ENCODE peak calls at places on chromosome 16, in six cellular contexts. J, A, Y, R, G and X are unnamed samples.

GRCh38 chr16:88451586-88452484 is 1.2 kb upstream of the ZFPM1 start:
- DNase-seq in J (no peak), A (no peak), Y (no peak), R (no peak), G (no peak), X (no peak)

GRCh38 chr16:70746708-70747424 is 54.1 kb downstream of the VAC14 start:
- DNase-seq in J (no peak), A (peak; percentile 15), Y (peak; percentile 76), R (peak; percentile 84), G (peak; percentile 96), X (no peak)

GRCh38 chr16:68972008-68972407 is 128.7 kb downstream of the TANGO6 start:
- DNase-seq in J (no peak), A (peak; percentile 10), Y (no peak), R (no peak), G (no peak), X (no peak)

GRCh38 chr16:55668337-55669281 is 12.8 kb downstream of the SLC6A2 start:
- DNase-seq in J (no peak), A (no peak), Y (peak; percentile 64), R (no peak), G (peak; percentile 26), X (peak; percentile 35)

GRCh38 chr16:31470615-31471014 is 1.3 kb upstream of the TGFB1I1 start:
- DNase-seq in J (no peak), A (no peak), Y (no peak), R (no peak), G (no peak), X (no peak)

GRCh38 chr16:89052191-89052787 is 41.4 kb upstream of the ACSF3 start:
- DNase-seq in J (no peak), A (peak; percentile 44), Y (no peak), R (no peak), G (no peak), X (no peak)

GRCh38 chr16:55437627-55438026 is 41.4 kb upstream of the MMP2 start:
- DNase-seq in J (no peak), A (no peak), Y (no peak), R (peak; percentile 14), G (peak; percentile 75), X (no peak)

GRCh38 chr16:8572919-8573724 is 17.2 kb downstream of the TMEM114 start:
- DNase-seq in J (no peak), A (no peak), Y (peak; percentile 25), R (peak; percentile 54), G (peak; percentile 63), X (no peak)

GRCh38 chr16:57260294-57260929 is 15.4 kb downstream of the ARL2BP start:
- DNase-seq in J (no peak), A (no peak), Y (peak; percentile 32), R (peak; percentile 67), G (peak; percentile 57), X (no peak)

GRCh38 chr16:34802848-34803599 is 1343.6 kb downstream of the TP53TG3F start:
- DNase-seq in J (no peak), A (no peak), Y (no peak), R (no peak), G (no peak), X (no peak)

GRCh38 chr16:3140603-3141427 is 6.0 kb downstream of the ZNF213 start:
- DNase-seq in J (no peak), A (no peak), Y (no peak), R (no peak), G (no peak), X (no peak)

GRCh38 chr16:67284699-67285646 is 5.6 kb downstream of the PLEKHG4 start:
- DNase-seq in J (no peak), A (peak; percentile 87), Y (no peak), R (peak; percentile 57), G (peak; percentile 18), X (no peak)

GRCh38 chr16:1874854-1875253 is 2.9 kb upstream of the MEIOB start:
- DNase-seq in J (no peak), A (no peak), Y (no peak), R (no peak), G (no peak), X (no peak)

GRCh38 chr16:50153648-50154368 is 702 bp downstream of the TENT4B start:
- DNase-seq in J (no peak), A (no peak), Y (no peak), R (peak; percentile 57), G (no peak), X (no peak)

GRCh38 chr16:79283578-79283977 is 317.0 kb downstream of the MAF start:
- DNase-seq in J (no peak), A (no peak), Y (no peak), R (no peak), G (no peak), X (no peak)

GRCh38 chr16:47984669-47985068 is 171.1 kb downstream of the ABCC12 start:
- DNase-seq in J (no peak), A (no peak), Y (no peak), R (no peak), G (no peak), X (no peak)

GRCh38 chr16:84482001-84482891 is 22.2 kb downstream of the MEAK7 start:
- DNase-seq in J (no peak), A (no peak), Y (no peak), R (no peak), G (no peak), X (no peak)

GRCh38 chr16:14475370-14476139 is 154.5 kb downstream of the PARN start:
- DNase-seq in J (no peak), A (peak; percentile 12), Y (no peak), R (no peak), G (peak; percentile 45), X (no peak)

GRCh38 chr16:56611281-56611833 is 3.0 kb downstream of the MT2A start:
- DNase-seq in J (no peak), A (no peak), Y (no peak), R (peak; percentile 55), G (peak; percentile 86), X (no peak)

GRCh38 chr16:65392831-65393565 is 271.1 kb upstream of the CDH11 start:
- DNase-seq in J (no peak), A (no peak), Y (no peak), R (no peak), G (peak; percentile 16), X (peak; percentile 52)

GRCh38 chr16:35391328-35391727 is 1931.9 kb downstream of the TP53TG3F start:
- DNase-seq in J (no peak), A (peak; percentile 3), Y (peak; percentile 11), R (no peak), G (peak; percentile 20), X (no peak)

GRCh38 chr16:55263271-55264250 is 60.4 kb upstream of the IRX6 start:
- DNase-seq in J (no peak), A (no peak), Y (no peak), R (no peak), G (no peak), X (no peak)

GRCh38 chr16:65572156-65572555 is 450.3 kb upstream of the CDH11 start:
- DNase-seq in J (peak; percentile 38), A (no peak), Y (peak; percentile 84), R (peak; percentile 74), G (peak; percentile 80), X (no peak)